ENCODE peak calls at places on chromosome 21, in seven cellular contexts. B, H, N, O, U, Q and Y are unnamed samples.
A peak's percentile ranks its signal among the peaks of the same experiment; 100 is the strongest.

GRCh38 chr21:31872452-31873274 is at the start of gene HUNK:
- DNase-seq in U (no peak), Q (no peak), H (no peak), O (peak; percentile 22), B (peak; percentile 84), N (no peak), Y (no peak)

GRCh38 chr21:40830836-40831235 is 16.1 kb downstream of the DSCAM start:
- DNase-seq in N (no peak), Q (no peak), H (no peak), O (no peak), B (no peak), U (no peak), Y (no peak)

GRCh38 chr21:36567216-36567917 is 87.4 kb upstream of the CLDN14 start:
- DNase-seq in Q (no peak), O (no peak), H (no peak), B (no peak), U (no peak), N (no peak), Y (no peak)

GRCh38 chr21:17003763-17004373 is 509.0 kb upstream of the CXADR start:
- DNase-seq in U (no peak), H (no peak), B (no peak), Q (no peak), N (no peak), O (peak; percentile 73), Y (no peak)

GRCh38 chr21:41877901-41878830 is 978 bp downstream of the PRDM15 start:
- DNase-seq in B (no peak), U (peak; percentile 57), O (peak; percentile 63), N (peak; percentile 61), Q (peak; percentile 77), H (no peak), Y (peak; percentile 15)

GRCh38 chr21:39134288-39134810 is 48.9 kb downstream of the PSMG1 start:
- DNase-seq in U (no peak), Q (no peak), N (no peak), H (no peak), B (no peak), O (no peak), Y (no peak)

GRCh38 chr21:35329940-35330670 is 281.0 kb upstream of the RUNX1 start:
- DNase-seq in H (no peak), U (no peak), Q (no peak), N (no peak), B (no peak), O (no peak), Y (no peak)

GRCh38 chr21:31092867-31093266 is 54.6 kb upstream of the KRTAP19-8 start:
- DNase-seq in B (no peak), N (peak; percentile 38), H (no peak), U (no peak), O (no peak), Q (no peak), Y (no peak)

GRCh38 chr21:26686278-26686677 is 113.2 kb upstream of the CYYR1 start:
- DNase-seq in H (peak; percentile 33), O (no peak), U (no peak), N (peak; percentile 4), B (no peak), Q (no peak), Y (no peak)

GRCh38 chr21:29221259-29221744 is 77.4 kb upstream of the BACH1 start:
- DNase-seq in B (no peak), U (no peak), Q (no peak), H (no peak), N (no peak), O (peak; percentile 100), Y (no peak)

GRCh38 chr21:24938592-24938991 is 668.7 kb downstream of the MRPL39 start:
- DNase-seq in O (no peak), B (no peak), U (no peak), Q (no peak), H (no peak), N (no peak), Y (no peak)

GRCh38 chr21:33975548-33976081 is 60.0 kb upstream of the ATP5PO start:
- DNase-seq in N (no peak), U (no peak), H (peak; percentile 83), O (peak; percentile 45), B (no peak), Q (no peak), Y (peak; percentile 80)

GRCh38 chr21:44530221-44530902 is 9.6 kb downstream of the KRTAP10-1 start:
- DNase-seq in U (no peak), O (no peak), N (no peak), H (no peak), Q (no peak), B (no peak), Y (no peak)

GRCh38 chr21:26912466-26912865 is 54.4 kb downstream of the ADAMTS5 start:
- DNase-seq in Q (no peak), H (no peak), N (no peak), B (no peak), O (no peak), U (no peak), Y (no peak)

GRCh38 chr21:43873673-43874072 is 8.7 kb downstream of the AGPAT3 start:
- DNase-seq in U (no peak), H (no peak), B (no peak), N (no peak), O (no peak), Q (no peak), Y (no peak)

GRCh38 chr21:45989355-45990048 is 7.9 kb downstream of the COL6A1 start:
- DNase-seq in B (no peak), Q (peak; percentile 82), O (no peak), H (no peak), N (no peak), U (no peak), Y (no peak)

GRCh38 chr21:35223480-35224156 is 174.5 kb upstream of the RUNX1 start:
- DNase-seq in Q (no peak), B (no peak), U (no peak), N (no peak), O (no peak), H (no peak), Y (no peak)

GRCh38 chr21:38766987-38767722 is 38.6 kb upstream of the ETS2 start:
- DNase-seq in O (no peak), Q (no peak), B (peak; percentile 84), H (peak; percentile 72), N (no peak), U (no peak), Y (peak; percentile 81)

GRCh38 chr21:34017127-34017961 is 56.0 kb upstream of the MRPS6 start:
- DNase-seq in H (no peak), O (peak; percentile 90), Q (no peak), N (no peak), U (no peak), B (no peak), Y (no peak)

GRCh38 chr21:32190491-32191144 is 88.2 kb downstream of the MIS18A start:
- DNase-seq in H (no peak), B (no peak), N (peak; percentile 62), Q (no peak), U (no peak), O (no peak), Y (no peak)

GRCh38 chr21:45256021-45256911 is 31.4 kb downstream of the POFUT2 start:
- DNase-seq in O (no peak), B (no peak), U (no peak), H (no peak), N (no peak), Q (no peak), Y (no peak)

GRCh38 chr21:16193758-16194606 is 464.2 kb downstream of the USP25 start:
- DNase-seq in H (no peak), O (peak; percentile 91), N (peak; percentile 73), U (peak; percentile 80), B (no peak), Q (peak; percentile 82), Y (peak; percentile 4)

GRCh38 chr21:45888361-45889009 is 93.1 kb upstream of the COL6A1 start:
- DNase-seq in H (no peak), O (no peak), Q (no peak), B (no peak), N (peak; percentile 78), U (no peak), Y (no peak)

GRCh38 chr21:37207441-37208009 is 59.6 kb downstream of the VPS26C start:
- DNase-seq in H (no peak), U (peak; percentile 14), N (peak; percentile 67), O (peak; percentile 22), Q (no peak), B (no peak), Y (no peak)

GRCh38 chr21:34670220-34670961 is 1.6 kb downstream of the CLIC6 start:
- DNase-seq in N (no peak), H (no peak), U (no peak), O (no peak), B (no peak), Q (no peak), Y (no peak)

GRCh38 chr21:21712761-21713558 is 714.8 kb downstream of the NCAM2 start:
- DNase-seq in B (no peak), N (no peak), O (peak; percentile 77), U (peak; percentile 40), Q (no peak), H (no peak), Y (no peak)

GRCh38 chr21:34795152-34796141 is 126.7 kb downstream of the CLIC6 start:
- DNase-seq in N (no peak), O (peak; percentile 78), B (peak; percentile 31), Q (no peak), H (no peak), U (peak; percentile 91), Y (no peak)

GRCh38 chr21:34824314-34824713 is 155.5 kb downstream of the CLIC6 start:
- DNase-seq in O (no peak), U (no peak), Q (no peak), B (no peak), H (no peak), N (no peak), Y (no peak)

GRCh38 chr21:38243732-38244406 is 12.9 kb upstream of the KCNJ15 start:
- DNase-seq in O (no peak), N (no peak), Q (no peak), H (no peak), U (no peak), B (no peak), Y (no peak)